ENCODE peak calls at places on chromosomes 6 and 20, in eight cellular contexts. K, H, N, P, V, C, J and L are unnamed samples.

GRCh38 chr20:2390971-2391675 is 10.4 kb downstream of the TGM6 start:
- DNase-seq in V (no peak), J (peak; percentile 49), C (no peak), P (no peak), N (no peak), K (no peak), H (no peak), L (no peak)

GRCh38 chr6:26439552-26440125 is 665 bp upstream of the BTN3A3 start:
- DNase-seq in H (no peak), V (no peak), C (no peak), N (no peak), P (no peak), K (no peak), J (no peak), L (no peak)

GRCh38 chr6:24522090-24522820 is 27.5 kb downstream of the ALDH5A1 start:
- DNase-seq in N (no peak), C (no peak), V (no peak), P (peak; percentile 59), H (no peak), K (no peak), J (no peak), L (no peak)

GRCh38 chr20:5731753-5732366 is 18.3 kb upstream of the SHLD1 start:
- DNase-seq in J (no peak), K (no peak), P (no peak), C (no peak), H (no peak), V (no peak), N (no peak), L (no peak)

GRCh38 chr6:35663447-35664235 is 25.1 kb downstream of the FKBP5 start:
- DNase-seq in V (no peak), P (no peak), K (no peak), N (no peak), H (no peak), C (no peak), J (no peak), L (no peak)

GRCh38 chr6:34993206-34993605 is 104.2 kb downstream of the ANKS1A start:
- DNase-seq in C (no peak), H (no peak), J (no peak), K (no peak), V (no peak), N (no peak), P (no peak), L (no peak)

GRCh38 chr6:170448745-170449144 is 104.4 kb downstream of the PSMB1 start:
- DNase-seq in C (no peak), K (no peak), J (peak; percentile 69), N (no peak), P (no peak), H (no peak), V (no peak), L (no peak)

GRCh38 chr6:170110201-170111140 is 180.4 kb downstream of the DLL1 start:
- DNase-seq in H (no peak), C (no peak), V (peak; percentile 5), K (peak; percentile 34), J (peak; percentile 70), P (no peak), N (no peak), L (no peak)

DNA sequence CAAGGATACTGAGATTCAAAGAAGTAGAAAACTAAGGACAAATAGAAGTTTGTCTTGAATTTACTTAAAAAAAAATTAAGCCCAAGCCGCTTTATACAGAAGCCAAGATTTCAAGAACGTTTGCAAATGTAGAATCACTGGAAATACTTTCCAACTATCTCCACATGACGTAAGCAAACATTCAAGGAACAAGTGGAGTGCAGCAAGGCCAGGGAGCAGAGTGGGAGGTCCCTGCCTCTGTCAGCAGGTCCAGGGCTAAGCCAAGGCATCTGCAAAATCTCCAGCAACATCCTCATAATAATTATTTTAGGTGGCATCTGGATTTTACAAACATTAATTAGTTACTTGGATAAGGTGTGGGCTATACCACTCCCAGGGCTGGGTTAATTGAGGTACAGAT is 60.1 kb upstream of the AKIRIN2 start:
- DNase-seq in C (peak; percentile 18), K (peak; percentile 52), H (no peak), V (no peak), N (no peak), J (no peak), P (no peak), L (no peak)
- TF ChIP-seq EP300 in C (no peak), K (no peak), H (no peak), V (no peak), N (no peak), J (no peak), P (no peak), L (no peak)

GRCh38 chr20:63173552-63174191 is 42.3 kb downstream of the YTHDF1 start:
- DNase-seq in J (no peak), K (no peak), C (no peak), N (no peak), H (no peak), P (no peak), V (no peak), L (no peak)
- TF ChIP-seq EP300 in J (no peak), K (no peak), C (no peak), N (no peak), H (no peak), P (no peak), V (no peak), L (no peak)

DNA sequence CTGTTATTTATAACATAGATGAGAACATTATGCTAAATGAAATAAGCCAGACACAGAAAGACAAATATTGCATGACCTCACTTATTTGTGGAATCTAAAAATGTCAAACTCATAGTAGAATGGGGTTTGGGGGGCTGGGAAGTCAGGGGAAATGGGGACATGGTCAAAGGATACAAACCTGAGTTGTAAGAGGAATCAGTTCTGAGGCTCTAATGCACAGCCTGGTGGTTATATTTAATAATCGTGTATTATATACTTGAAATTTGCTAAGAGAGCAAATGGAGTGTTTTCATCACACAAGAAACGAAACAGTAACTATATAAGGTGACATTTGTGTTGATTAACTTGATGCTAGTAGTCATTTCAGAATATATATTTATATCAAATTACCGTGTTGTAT is 40.8 kb upstream of the GFOD1 start:
- DNase-seq in N (no peak), H (no peak), V (no peak), J (no peak), C (no peak), K (no peak), P (no peak), L (no peak)
- TF ChIP-seq EP300 in N (no peak), H (no peak), V (no peak), J (no peak), C (no peak), K (no peak), P (no peak), L (no peak)

GRCh38 chr6:16243055-16243454 is 4.7 kb downstream of the GMPR start:
- DNase-seq in N (no peak), P (no peak), C (no peak), V (no peak), K (no peak), H (no peak), J (no peak), L (no peak)
- TF ChIP-seq EP300 in N (peak; percentile 11), P (no peak), C (no peak), V (no peak), K (no peak), H (no peak), J (no peak), L (no peak)

DNA sequence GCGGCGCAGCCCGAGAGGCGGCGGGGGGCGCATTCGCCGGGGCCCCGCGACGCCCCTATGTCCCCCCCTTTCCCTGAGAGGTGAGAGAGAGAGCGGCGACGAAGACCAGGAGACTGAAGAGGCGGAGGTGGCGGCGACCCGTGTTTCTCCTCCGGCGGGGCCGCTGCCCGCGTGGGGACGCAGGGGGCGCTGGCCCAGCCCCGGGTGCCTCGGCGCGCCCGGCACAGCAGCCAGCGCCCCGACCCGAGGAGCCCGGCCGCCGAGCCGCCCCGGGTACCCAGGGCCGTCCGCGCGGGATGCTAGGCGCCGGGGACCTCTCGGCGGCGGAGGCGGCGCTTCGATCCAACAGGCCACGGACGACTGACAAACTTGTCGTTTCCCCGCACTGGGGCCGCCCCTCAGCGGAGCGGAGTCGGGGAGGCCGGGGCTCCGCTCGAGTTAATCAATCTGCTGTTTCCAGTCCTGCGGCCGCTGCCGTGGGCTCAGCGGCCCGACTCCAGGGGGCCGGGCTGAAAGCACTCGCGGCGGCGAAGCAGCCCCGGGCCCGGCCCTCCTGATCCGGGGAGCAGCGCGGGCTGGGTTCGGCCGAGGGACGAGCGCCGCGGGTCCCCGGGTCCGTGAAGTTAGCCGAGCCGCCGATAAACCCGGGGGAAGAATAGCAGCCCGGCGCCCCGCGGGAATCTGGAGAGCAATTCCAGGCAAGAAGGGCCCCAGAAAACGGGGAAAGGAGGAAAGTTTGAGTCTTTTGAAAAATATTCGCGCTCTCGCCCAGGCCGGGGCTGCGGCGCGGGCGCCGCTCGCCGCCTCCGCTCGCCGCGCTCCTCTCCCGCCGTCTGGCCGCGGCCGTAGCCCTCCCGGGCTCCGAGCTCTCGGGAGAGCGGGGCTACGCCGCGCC is 595 bp downstream of the MDGA1 start:
- DNase-seq in C (peak; percentile 82), K (peak; percentile 54), J (no peak), P (no peak), N (no peak), H (peak; percentile 24), V (no peak), L (no peak)
- TF ChIP-seq EP300 in C (no peak), K (no peak), J (no peak), P (no peak), N (no peak), H (no peak), V (no peak), L (no peak)

GRCh38 chr6:50333696-50334095 is 284.0 kb upstream of the DEFB112 start:
- DNase-seq in V (no peak), P (no peak), J (no peak), K (no peak), C (no peak), N (no peak), H (no peak), L (no peak)

GRCh38 chr6:50330347-50330746 is 280.6 kb upstream of the DEFB112 start:
- DNase-seq in K (no peak), J (no peak), N (no peak), C (no peak), H (no peak), P (no peak), V (no peak), L (no peak)

GRCh38 chr6:50330963-50331362 is 281.2 kb upstream of the DEFB112 start:
- DNase-seq in H (no peak), V (no peak), C (no peak), J (no peak), N (no peak), P (no peak), K (no peak), L (no peak)
- TF ChIP-seq EP300 in H (no peak), V (no peak), C (no peak), J (no peak), N (no peak), P (no peak), K (no peak), L (no peak)

GRCh38 chr20:47591231-47591630 is 89.5 kb downstream of the NCOA3 start:
- DNase-seq in V (no peak), C (no peak), J (no peak), H (no peak), P (no peak), K (no peak), N (no peak), L (no peak)
- TF ChIP-seq EP300 in V (no peak), C (no peak), J (no peak), H (no peak), P (no peak), K (no peak), N (no peak), L (no peak)